ENCODE peak calls at places on chromosomes 7 and 10, in ten cellular contexts. One of them, this sample, is unnamed.

GRCh38 chr7:90188281-90188680 is 23.3 kb upstream of the STEAP2 start:
- DNase-seq in GM04504: no peak
- DNase-seq in astrocyte of the cerebellum: no peak
- DNase-seq in psoas muscle: no peak
- DNase-seq in amygdala: no peak
- DNase-seq in activated T-cell treated with anti-CD3 and anti-CD28 coated beads, Interleukin-2, amount 50 U/mL, for 72 hours: no peak
- DNase-seq in MM.1S: no peak
- DNase-seq in EL: no peak
- DNase-seq in NCI-H748 treated with DMSO at 0.1 percent for 48 hours: no peak
- DNase-seq in central memory CD4-positive, alpha-beta T cell: no peak
- DNase-seq in this sample: peak

GRCh38 chr7:8938036-8938435 is 504.6 kb downstream of the NXPH1 start:
- DNase-seq in GM04504: no peak
- DNase-seq in astrocyte of the cerebellum: no peak
- DNase-seq in psoas muscle: no peak
- DNase-seq in amygdala: no peak
- DNase-seq in activated T-cell treated with anti-CD3 and anti-CD28 coated beads, Interleukin-2, amount 50 U/mL, for 72 hours: no peak
- DNase-seq in MM.1S: no peak
- DNase-seq in EL: no peak
- DNase-seq in NCI-H748 treated with DMSO at 0.1 percent for 48 hours: no peak
- DNase-seq in central memory CD4-positive, alpha-beta T cell: no peak
- DNase-seq in this sample: no peak

GRCh38 chr10:114631678-114632417 is 26.2 kb downstream of the ABLIM1 start:
- DNase-seq in GM04504: no peak
- DNase-seq in astrocyte of the cerebellum: no peak
- DNase-seq in psoas muscle: peak
- DNase-seq in amygdala: peak
- DNase-seq in activated T-cell treated with anti-CD3 and anti-CD28 coated beads, Interleukin-2, amount 50 U/mL, for 72 hours: peak
- DNase-seq in MM.1S: no peak
- DNase-seq in EL: peak
- DNase-seq in NCI-H748 treated with DMSO at 0.1 percent for 48 hours: peak
- DNase-seq in central memory CD4-positive, alpha-beta T cell: no peak
- DNase-seq in this sample: peak

GRCh38 chr10:63273575-63273974 is 140.4 kb downstream of the NRBF2 start:
- DNase-seq in GM04504: no peak
- DNase-seq in astrocyte of the cerebellum: no peak
- DNase-seq in psoas muscle: no peak
- DNase-seq in amygdala: no peak
- DNase-seq in activated T-cell treated with anti-CD3 and anti-CD28 coated beads, Interleukin-2, amount 50 U/mL, for 72 hours: no peak
- DNase-seq in MM.1S: no peak
- DNase-seq in EL: no peak
- DNase-seq in NCI-H748 treated with DMSO at 0.1 percent for 48 hours: peak
- DNase-seq in central memory CD4-positive, alpha-beta T cell: peak
- DNase-seq in this sample: peak

GRCh38 chr7:100158229-100159098 is at the start of gene TRAPPC14:
- DNase-seq in GM04504: no peak
- DNase-seq in astrocyte of the cerebellum: peak
- DNase-seq in psoas muscle: peak
- DNase-seq in amygdala: peak
- DNase-seq in activated T-cell treated with anti-CD3 and anti-CD28 coated beads, Interleukin-2, amount 50 U/mL, for 72 hours: peak
- DNase-seq in MM.1S: peak
- DNase-seq in EL: peak
- DNase-seq in NCI-H748 treated with DMSO at 0.1 percent for 48 hours: peak
- DNase-seq in central memory CD4-positive, alpha-beta T cell: peak
- DNase-seq in this sample: peak

GRCh38 chr10:93861825-93862224 is 32.0 kb upstream of the SLC35G1 start:
- DNase-seq in GM04504: no peak
- DNase-seq in astrocyte of the cerebellum: no peak
- DNase-seq in psoas muscle: no peak
- DNase-seq in amygdala: no peak
- DNase-seq in activated T-cell treated with anti-CD3 and anti-CD28 coated beads, Interleukin-2, amount 50 U/mL, for 72 hours: no peak
- DNase-seq in MM.1S: no peak
- DNase-seq in EL: no peak
- DNase-seq in NCI-H748 treated with DMSO at 0.1 percent for 48 hours: no peak
- DNase-seq in central memory CD4-positive, alpha-beta T cell: no peak
- DNase-seq in this sample: no peak

GRCh38 chr10:104049497-104050250 is 36.0 kb downstream of the COL17A1 start:
- DNase-seq in GM04504: peak
- DNase-seq in astrocyte of the cerebellum: peak
- DNase-seq in psoas muscle: no peak
- DNase-seq in amygdala: no peak
- DNase-seq in activated T-cell treated with anti-CD3 and anti-CD28 coated beads, Interleukin-2, amount 50 U/mL, for 72 hours: no peak
- DNase-seq in MM.1S: no peak
- DNase-seq in EL: peak
- DNase-seq in NCI-H748 treated with DMSO at 0.1 percent for 48 hours: no peak
- DNase-seq in central memory CD4-positive, alpha-beta T cell: no peak
- DNase-seq in this sample: peak

GRCh38 chr7:17307033-17307432 is 8.6 kb downstream of the AHR start:
- DNase-seq in GM04504: no peak
- DNase-seq in astrocyte of the cerebellum: no peak
- DNase-seq in psoas muscle: no peak
- DNase-seq in amygdala: no peak
- DNase-seq in activated T-cell treated with anti-CD3 and anti-CD28 coated beads, Interleukin-2, amount 50 U/mL, for 72 hours: peak
- DNase-seq in MM.1S: no peak
- DNase-seq in EL: no peak
- DNase-seq in NCI-H748 treated with DMSO at 0.1 percent for 48 hours: no peak
- DNase-seq in central memory CD4-positive, alpha-beta T cell: no peak
- DNase-seq in this sample: no peak

GRCh38 chr10:3478153-3478552 is 305.6 kb upstream of the PITRM1 start:
- DNase-seq in GM04504: no peak
- DNase-seq in astrocyte of the cerebellum: no peak
- DNase-seq in psoas muscle: no peak
- DNase-seq in amygdala: no peak
- DNase-seq in activated T-cell treated with anti-CD3 and anti-CD28 coated beads, Interleukin-2, amount 50 U/mL, for 72 hours: no peak
- DNase-seq in MM.1S: no peak
- DNase-seq in EL: no peak
- DNase-seq in NCI-H748 treated with DMSO at 0.1 percent for 48 hours: no peak
- DNase-seq in central memory CD4-positive, alpha-beta T cell: no peak
- DNase-seq in this sample: no peak

GRCh38 chr10:124573726-124574455 is 112.3 kb downstream of the LHPP start:
- DNase-seq in GM04504: no peak
- DNase-seq in astrocyte of the cerebellum: no peak
- DNase-seq in psoas muscle: no peak
- DNase-seq in amygdala: no peak
- DNase-seq in activated T-cell treated with anti-CD3 and anti-CD28 coated beads, Interleukin-2, amount 50 U/mL, for 72 hours: no peak
- DNase-seq in MM.1S: no peak
- DNase-seq in EL: no peak
- DNase-seq in NCI-H748 treated with DMSO at 0.1 percent for 48 hours: no peak
- DNase-seq in central memory CD4-positive, alpha-beta T cell: no peak
- DNase-seq in this sample: no peak

GRCh38 chr7:17986826-17987225 is 40.8 kb downstream of the PRPS1L1 start:
- DNase-seq in GM04504: peak
- DNase-seq in astrocyte of the cerebellum: peak
- DNase-seq in psoas muscle: no peak
- DNase-seq in amygdala: no peak
- DNase-seq in activated T-cell treated with anti-CD3 and anti-CD28 coated beads, Interleukin-2, amount 50 U/mL, for 72 hours: no peak
- DNase-seq in MM.1S: no peak
- DNase-seq in EL: peak
- DNase-seq in NCI-H748 treated with DMSO at 0.1 percent for 48 hours: no peak
- DNase-seq in central memory CD4-positive, alpha-beta T cell: no peak
- DNase-seq in this sample: peak

GRCh38 chr10:81882011-81882410 is 7.0 kb downstream of the NRG3 start:
- DNase-seq in GM04504: no peak
- DNase-seq in astrocyte of the cerebellum: no peak
- DNase-seq in psoas muscle: no peak
- DNase-seq in amygdala: no peak
- DNase-seq in activated T-cell treated with anti-CD3 and anti-CD28 coated beads, Interleukin-2, amount 50 U/mL, for 72 hours: no peak
- DNase-seq in MM.1S: no peak
- DNase-seq in EL: no peak
- DNase-seq in NCI-H748 treated with DMSO at 0.1 percent for 48 hours: no peak
- DNase-seq in central memory CD4-positive, alpha-beta T cell: no peak
- DNase-seq in this sample: no peak

GRCh38 chr10:13087986-13088618 is 11.9 kb upstream of the OPTN start:
- DNase-seq in GM04504: peak
- DNase-seq in astrocyte of the cerebellum: no peak
- DNase-seq in psoas muscle: no peak
- DNase-seq in amygdala: no peak
- DNase-seq in activated T-cell treated with anti-CD3 and anti-CD28 coated beads, Interleukin-2, amount 50 U/mL, for 72 hours: no peak
- DNase-seq in MM.1S: no peak
- DNase-seq in EL: peak
- DNase-seq in NCI-H748 treated with DMSO at 0.1 percent for 48 hours: no peak
- DNase-seq in central memory CD4-positive, alpha-beta T cell: no peak
- DNase-seq in this sample: peak

GRCh38 chr7:7424151-7424873 is 111.4 kb downstream of the COL28A1 start:
- DNase-seq in GM04504: no peak
- DNase-seq in astrocyte of the cerebellum: no peak
- DNase-seq in psoas muscle: peak
- DNase-seq in amygdala: peak
- DNase-seq in activated T-cell treated with anti-CD3 and anti-CD28 coated beads, Interleukin-2, amount 50 U/mL, for 72 hours: peak
- DNase-seq in MM.1S: peak
- DNase-seq in EL: peak
- DNase-seq in NCI-H748 treated with DMSO at 0.1 percent for 48 hours: peak
- DNase-seq in central memory CD4-positive, alpha-beta T cell: peak
- DNase-seq in this sample: peak

GRCh38 chr10:74445493-74445892 is 294.5 kb downstream of the ADK start:
- DNase-seq in GM04504: no peak
- DNase-seq in astrocyte of the cerebellum: no peak
- DNase-seq in psoas muscle: no peak
- DNase-seq in amygdala: no peak
- DNase-seq in activated T-cell treated with anti-CD3 and anti-CD28 coated beads, Interleukin-2, amount 50 U/mL, for 72 hours: no peak
- DNase-seq in MM.1S: no peak
- DNase-seq in EL: no peak
- DNase-seq in NCI-H748 treated with DMSO at 0.1 percent for 48 hours: no peak
- DNase-seq in central memory CD4-positive, alpha-beta T cell: peak
- DNase-seq in this sample: no peak

GRCh38 chr10:6136215-6137201 is 47.7 kb downstream of the RBM17 start:
- DNase-seq in GM04504: peak
- DNase-seq in astrocyte of the cerebellum: peak
- DNase-seq in psoas muscle: no peak
- DNase-seq in amygdala: no peak
- DNase-seq in activated T-cell treated with anti-CD3 and anti-CD28 coated beads, Interleukin-2, amount 50 U/mL, for 72 hours: peak
- DNase-seq in MM.1S: no peak
- DNase-seq in EL: peak
- DNase-seq in NCI-H748 treated with DMSO at 0.1 percent for 48 hours: no peak
- DNase-seq in central memory CD4-positive, alpha-beta T cell: no peak
- DNase-seq in this sample: peak

GRCh38 chr10:106557951-106558733 is 606.4 kb downstream of the SORCS1 start:
- DNase-seq in GM04504: no peak
- DNase-seq in astrocyte of the cerebellum: no peak
- DNase-seq in psoas muscle: no peak
- DNase-seq in amygdala: no peak
- DNase-seq in activated T-cell treated with anti-CD3 and anti-CD28 coated beads, Interleukin-2, amount 50 U/mL, for 72 hours: no peak
- DNase-seq in MM.1S: no peak
- DNase-seq in EL: peak
- DNase-seq in NCI-H748 treated with DMSO at 0.1 percent for 48 hours: no peak
- DNase-seq in central memory CD4-positive, alpha-beta T cell: no peak
- DNase-seq in this sample: no peak

GRCh38 chr10:72124984-72125383 is 36.6 kb upstream of the SPOCK2 start:
- DNase-seq in GM04504: peak
- DNase-seq in astrocyte of the cerebellum: peak
- DNase-seq in psoas muscle: no peak
- DNase-seq in amygdala: no peak
- DNase-seq in activated T-cell treated with anti-CD3 and anti-CD28 coated beads, Interleukin-2, amount 50 U/mL, for 72 hours: no peak
- DNase-seq in MM.1S: no peak
- DNase-seq in EL: peak
- DNase-seq in NCI-H748 treated with DMSO at 0.1 percent for 48 hours: no peak
- DNase-seq in central memory CD4-positive, alpha-beta T cell: no peak
- DNase-seq in this sample: peak

GRCh38 chr10:122098924-122099323 is 110.0 kb downstream of the TACC2 start:
- DNase-seq in GM04504: no peak
- DNase-seq in astrocyte of the cerebellum: no peak
- DNase-seq in psoas muscle: no peak
- DNase-seq in amygdala: no peak
- DNase-seq in activated T-cell treated with anti-CD3 and anti-CD28 coated beads, Interleukin-2, amount 50 U/mL, for 72 hours: no peak
- DNase-seq in MM.1S: no peak
- DNase-seq in EL: no peak
- DNase-seq in NCI-H748 treated with DMSO at 0.1 percent for 48 hours: no peak
- DNase-seq in central memory CD4-positive, alpha-beta T cell: no peak
- DNase-seq in this sample: no peak

GRCh38 chr7:27151341-27151944 is 940 bp downstream of the HOXA3 start:
- DNase-seq in GM04504: no peak
- DNase-seq in astrocyte of the cerebellum: no peak
- DNase-seq in psoas muscle: no peak
- DNase-seq in amygdala: no peak
- DNase-seq in activated T-cell treated with anti-CD3 and anti-CD28 coated beads, Interleukin-2, amount 50 U/mL, for 72 hours: peak
- DNase-seq in MM.1S: no peak
- DNase-seq in EL: no peak
- DNase-seq in NCI-H748 treated with DMSO at 0.1 percent for 48 hours: no peak
- DNase-seq in central memory CD4-positive, alpha-beta T cell: no peak
- DNase-seq in this sample: no peak

GRCh38 chr7:102064361-102065025 is 222.2 kb upstream of the SH2B2 start:
- DNase-seq in GM04504: no peak
- DNase-seq in astrocyte of the cerebellum: no peak
- DNase-seq in psoas muscle: no peak
- DNase-seq in amygdala: no peak
- DNase-seq in activated T-cell treated with anti-CD3 and anti-CD28 coated beads, Interleukin-2, amount 50 U/mL, for 72 hours: no peak
- DNase-seq in MM.1S: no peak
- DNase-seq in EL: peak
- DNase-seq in NCI-H748 treated with DMSO at 0.1 percent for 48 hours: no peak
- DNase-seq in central memory CD4-positive, alpha-beta T cell: no peak
- DNase-seq in this sample: peak

GRCh38 chr7:46972205-46972604 is 609.7 kb downstream of the TNS3 start:
- DNase-seq in GM04504: peak
- DNase-seq in astrocyte of the cerebellum: peak
- DNase-seq in psoas muscle: no peak
- DNase-seq in amygdala: no peak
- DNase-seq in activated T-cell treated with anti-CD3 and anti-CD28 coated beads, Interleukin-2, amount 50 U/mL, for 72 hours: no peak
- DNase-seq in MM.1S: no peak
- DNase-seq in EL: peak
- DNase-seq in NCI-H748 treated with DMSO at 0.1 percent for 48 hours: no peak
- DNase-seq in central memory CD4-positive, alpha-beta T cell: no peak
- DNase-seq in this sample: peak

GRCh38 chr7:107768263-107768662 is 24.3 kb downstream of the CBLL1 start:
- DNase-seq in GM04504: no peak
- DNase-seq in astrocyte of the cerebellum: no peak
- DNase-seq in psoas muscle: no peak
- DNase-seq in amygdala: no peak
- DNase-seq in activated T-cell treated with anti-CD3 and anti-CD28 coated beads, Interleukin-2, amount 50 U/mL, for 72 hours: no peak
- DNase-seq in MM.1S: no peak
- DNase-seq in EL: no peak
- DNase-seq in NCI-H748 treated with DMSO at 0.1 percent for 48 hours: no peak
- DNase-seq in central memory CD4-positive, alpha-beta T cell: no peak
- DNase-seq in this sample: peak

GRCh38 chr10:14063531-14064317 is 267.0 kb downstream of the FRMD4A start:
- DNase-seq in GM04504: peak
- DNase-seq in astrocyte of the cerebellum: peak
- DNase-seq in psoas muscle: peak
- DNase-seq in amygdala: no peak
- DNase-seq in activated T-cell treated with anti-CD3 and anti-CD28 coated beads, Interleukin-2, amount 50 U/mL, for 72 hours: no peak
- DNase-seq in MM.1S: no peak
- DNase-seq in EL: peak
- DNase-seq in NCI-H748 treated with DMSO at 0.1 percent for 48 hours: no peak
- DNase-seq in central memory CD4-positive, alpha-beta T cell: no peak
- DNase-seq in this sample: no peak

GRCh38 chr10:1538121-1538520 is 199.2 kb downstream of the ADARB2 start:
- DNase-seq in GM04504: no peak
- DNase-seq in astrocyte of the cerebellum: no peak
- DNase-seq in psoas muscle: no peak
- DNase-seq in amygdala: no peak
- DNase-seq in activated T-cell treated with anti-CD3 and anti-CD28 coated beads, Interleukin-2, amount 50 U/mL, for 72 hours: no peak
- DNase-seq in MM.1S: no peak
- DNase-seq in EL: no peak
- DNase-seq in NCI-H748 treated with DMSO at 0.1 percent for 48 hours: no peak
- DNase-seq in central memory CD4-positive, alpha-beta T cell: no peak
- DNase-seq in this sample: no peak

GRCh38 chr10:30467939-30468338 is 34.0 kb downstream of the MAP3K8 start:
- DNase-seq in GM04504: no peak
- DNase-seq in astrocyte of the cerebellum: no peak
- DNase-seq in psoas muscle: no peak
- DNase-seq in amygdala: no peak
- DNase-seq in activated T-cell treated with anti-CD3 and anti-CD28 coated beads, Interleukin-2, amount 50 U/mL, for 72 hours: no peak
- DNase-seq in MM.1S: peak
- DNase-seq in EL: no peak
- DNase-seq in NCI-H748 treated with DMSO at 0.1 percent for 48 hours: no peak
- DNase-seq in central memory CD4-positive, alpha-beta T cell: no peak
- DNase-seq in this sample: no peak

GRCh38 chr7:146388928-146389327 is 272.3 kb downstream of the CNTNAP2 start:
- DNase-seq in GM04504: no peak
- DNase-seq in astrocyte of the cerebellum: no peak
- DNase-seq in psoas muscle: no peak
- DNase-seq in amygdala: no peak
- DNase-seq in activated T-cell treated with anti-CD3 and anti-CD28 coated beads, Interleukin-2, amount 50 U/mL, for 72 hours: no peak
- DNase-seq in MM.1S: no peak
- DNase-seq in EL: no peak
- DNase-seq in NCI-H748 treated with DMSO at 0.1 percent for 48 hours: no peak
- DNase-seq in central memory CD4-positive, alpha-beta T cell: no peak
- DNase-seq in this sample: no peak

GRCh38 chr10:111709630-111710029 is 473.9 kb downstream of the GPAM start:
- DNase-seq in GM04504: no peak
- DNase-seq in astrocyte of the cerebellum: no peak
- DNase-seq in psoas muscle: no peak
- DNase-seq in amygdala: no peak
- DNase-seq in activated T-cell treated with anti-CD3 and anti-CD28 coated beads, Interleukin-2, amount 50 U/mL, for 72 hours: no peak
- DNase-seq in MM.1S: no peak
- DNase-seq in EL: no peak
- DNase-seq in NCI-H748 treated with DMSO at 0.1 percent for 48 hours: no peak
- DNase-seq in central memory CD4-positive, alpha-beta T cell: no peak
- DNase-seq in this sample: no peak